ENCODE peak calls at places on chromosomes 16 and 17, in seven cellular contexts. One of them, this sample, is unnamed.

GRCh38 chr17:30323262-30323894 is 10.5 kb downstream of the TMIGD1 start:
- DNase-seq in psoas muscle: no peak
- DNase-seq in left ventricle myocardium inferior: no peak
- DNase-seq in mucosa of descending colon: no peak
- DNase-seq in AG04449: no peak
- DNase-seq in PC-3: no peak
- DNase-seq in cardiac muscle cell: no peak
- DNase-seq in this sample: no peak

GRCh38 chr17:17710728-17711541 is 29.7 kb downstream of the RAI1 start:
- DNase-seq in psoas muscle: no peak
- DNase-seq in left ventricle myocardium inferior: no peak
- DNase-seq in mucosa of descending colon: peak
- DNase-seq in AG04449: peak
- DNase-seq in PC-3: peak
- DNase-seq in cardiac muscle cell: peak
- DNase-seq in this sample: no peak

GRCh38 chr17:46831573-46832305 is 13.2 kb upstream of the WNT3 start:
- DNase-seq in psoas muscle: no peak
- DNase-seq in left ventricle myocardium inferior: no peak
- DNase-seq in mucosa of descending colon: no peak
- DNase-seq in AG04449: no peak
- DNase-seq in PC-3: no peak
- DNase-seq in cardiac muscle cell: no peak
- DNase-seq in this sample: no peak

GRCh38 chr16:13109171-13109570 is 207.8 kb downstream of the SHISA9 start:
- DNase-seq in psoas muscle: no peak
- DNase-seq in left ventricle myocardium inferior: no peak
- DNase-seq in mucosa of descending colon: no peak
- DNase-seq in AG04449: no peak
- DNase-seq in PC-3: no peak
- DNase-seq in cardiac muscle cell: no peak
- DNase-seq in this sample: no peak

GRCh38 chr17:49696233-49696761 is 11.5 kb downstream of the SLC35B1 start:
- DNase-seq in psoas muscle: no peak
- DNase-seq in left ventricle myocardium inferior: no peak
- DNase-seq in mucosa of descending colon: no peak
- DNase-seq in AG04449: no peak
- DNase-seq in PC-3: no peak
- DNase-seq in cardiac muscle cell: no peak
- DNase-seq in this sample: no peak

GRCh38 chr17:70366421-70366820 is 197.1 kb downstream of the KCNJ2 start:
- DNase-seq in psoas muscle: no peak
- DNase-seq in left ventricle myocardium inferior: no peak
- DNase-seq in mucosa of descending colon: no peak
- DNase-seq in AG04449: no peak
- DNase-seq in PC-3: no peak
- DNase-seq in cardiac muscle cell: no peak
- DNase-seq in this sample: no peak

GRCh38 chr17:30279156-30279555 is 12.6 kb downstream of the BLMH start:
- DNase-seq in psoas muscle: no peak
- DNase-seq in left ventricle myocardium inferior: no peak
- DNase-seq in mucosa of descending colon: no peak
- DNase-seq in AG04449: no peak
- DNase-seq in PC-3: no peak
- DNase-seq in cardiac muscle cell: no peak
- DNase-seq in this sample: no peak

GRCh38 chr16:69328854-69329316 is 1.5 kb downstream of the PDF start:
- DNase-seq in psoas muscle: no peak
- DNase-seq in left ventricle myocardium inferior: no peak
- DNase-seq in mucosa of descending colon: no peak
- DNase-seq in AG04449: no peak
- DNase-seq in PC-3: peak
- DNase-seq in cardiac muscle cell: no peak
- DNase-seq in this sample: no peak

GRCh38 chr16:80827007-80827406 is 22.6 kb upstream of the CDYL2 start:
- DNase-seq in psoas muscle: no peak
- DNase-seq in left ventricle myocardium inferior: no peak
- DNase-seq in mucosa of descending colon: no peak
- DNase-seq in AG04449: no peak
- DNase-seq in PC-3: no peak
- DNase-seq in cardiac muscle cell: no peak
- DNase-seq in this sample: no peak

GRCh38 chr16:88785106-88785924 is at the start of gene PIEZO1:
- DNase-seq in psoas muscle: peak
- DNase-seq in left ventricle myocardium inferior: peak
- DNase-seq in mucosa of descending colon: peak
- DNase-seq in AG04449: no peak
- DNase-seq in PC-3: peak
- DNase-seq in cardiac muscle cell: peak
- DNase-seq in this sample: peak

GRCh38 chr17:15334266-15334665 is 7.1 kb downstream of the TEKT3 start:
- DNase-seq in psoas muscle: no peak
- DNase-seq in left ventricle myocardium inferior: no peak
- DNase-seq in mucosa of descending colon: no peak
- DNase-seq in AG04449: no peak
- DNase-seq in PC-3: peak
- DNase-seq in cardiac muscle cell: no peak
- DNase-seq in this sample: no peak

GRCh38 chr17:50487213-50488096 is 8.8 kb downstream of the RSAD1 start:
- DNase-seq in psoas muscle: peak
- DNase-seq in left ventricle myocardium inferior: no peak
- DNase-seq in mucosa of descending colon: peak
- DNase-seq in AG04449: no peak
- DNase-seq in PC-3: peak
- DNase-seq in cardiac muscle cell: no peak
- DNase-seq in this sample: no peak

GRCh38 chr16:12580809-12581208 is 222.9 kb downstream of the CPPED1 start:
- DNase-seq in psoas muscle: no peak
- DNase-seq in left ventricle myocardium inferior: no peak
- DNase-seq in mucosa of descending colon: no peak
- DNase-seq in AG04449: no peak
- DNase-seq in PC-3: no peak
- DNase-seq in cardiac muscle cell: no peak
- DNase-seq in this sample: no peak

GRCh38 chr17:62790554-62790953 is 17.6 kb downstream of the MARCHF10 start:
- DNase-seq in psoas muscle: no peak
- DNase-seq in left ventricle myocardium inferior: no peak
- DNase-seq in mucosa of descending colon: no peak
- DNase-seq in AG04449: no peak
- DNase-seq in PC-3: peak
- DNase-seq in cardiac muscle cell: peak
- DNase-seq in this sample: no peak

GRCh38 chr17:28524476-28525415 is 18.6 kb downstream of the FOXN1 start:
- DNase-seq in psoas muscle: no peak
- DNase-seq in left ventricle myocardium inferior: no peak
- DNase-seq in mucosa of descending colon: peak
- DNase-seq in AG04449: peak
- DNase-seq in PC-3: peak
- DNase-seq in cardiac muscle cell: peak
- DNase-seq in this sample: no peak

GRCh38 chr17:19317359-19318095 is 45.0 kb downstream of the B9D1 start:
- DNase-seq in psoas muscle: peak
- DNase-seq in left ventricle myocardium inferior: peak
- DNase-seq in mucosa of descending colon: peak
- DNase-seq in AG04449: peak
- DNase-seq in PC-3: no peak
- DNase-seq in cardiac muscle cell: peak
- DNase-seq in this sample: peak

GRCh38 chr16:14364386-14365199 is 265.5 kb downstream of the PARN start:
- DNase-seq in psoas muscle: no peak
- DNase-seq in left ventricle myocardium inferior: no peak
- DNase-seq in mucosa of descending colon: no peak
- DNase-seq in AG04449: peak
- DNase-seq in PC-3: peak
- DNase-seq in cardiac muscle cell: peak
- DNase-seq in this sample: no peak

GRCh38 chr16:1152123-1152638 is 725 bp upstream of the CACNA1H start:
- DNase-seq in psoas muscle: no peak
- DNase-seq in left ventricle myocardium inferior: no peak
- DNase-seq in mucosa of descending colon: no peak
- DNase-seq in AG04449: no peak
- DNase-seq in PC-3: no peak
- DNase-seq in cardiac muscle cell: no peak
- DNase-seq in this sample: no peak

GRCh38 chr16:30997887-30998711 is 12.3 kb downstream of the STX1B start:
- DNase-seq in psoas muscle: no peak
- DNase-seq in left ventricle myocardium inferior: no peak
- DNase-seq in mucosa of descending colon: no peak
- DNase-seq in AG04449: no peak
- DNase-seq in PC-3: peak
- DNase-seq in cardiac muscle cell: peak
- DNase-seq in this sample: no peak
- H3K4me3 ChIP-seq in psoas muscle: peak
- H3K4me3 ChIP-seq in left ventricle myocardium inferior: peak
- H3K4me3 ChIP-seq in mucosa of descending colon: no peak
- H3K4me3 ChIP-seq in AG04449: peak
- H3K4me3 ChIP-seq in PC-3: peak
- H3K4me3 ChIP-seq in cardiac muscle cell: no peak
- H3K4me3 ChIP-seq in this sample: no peak

DNA sequence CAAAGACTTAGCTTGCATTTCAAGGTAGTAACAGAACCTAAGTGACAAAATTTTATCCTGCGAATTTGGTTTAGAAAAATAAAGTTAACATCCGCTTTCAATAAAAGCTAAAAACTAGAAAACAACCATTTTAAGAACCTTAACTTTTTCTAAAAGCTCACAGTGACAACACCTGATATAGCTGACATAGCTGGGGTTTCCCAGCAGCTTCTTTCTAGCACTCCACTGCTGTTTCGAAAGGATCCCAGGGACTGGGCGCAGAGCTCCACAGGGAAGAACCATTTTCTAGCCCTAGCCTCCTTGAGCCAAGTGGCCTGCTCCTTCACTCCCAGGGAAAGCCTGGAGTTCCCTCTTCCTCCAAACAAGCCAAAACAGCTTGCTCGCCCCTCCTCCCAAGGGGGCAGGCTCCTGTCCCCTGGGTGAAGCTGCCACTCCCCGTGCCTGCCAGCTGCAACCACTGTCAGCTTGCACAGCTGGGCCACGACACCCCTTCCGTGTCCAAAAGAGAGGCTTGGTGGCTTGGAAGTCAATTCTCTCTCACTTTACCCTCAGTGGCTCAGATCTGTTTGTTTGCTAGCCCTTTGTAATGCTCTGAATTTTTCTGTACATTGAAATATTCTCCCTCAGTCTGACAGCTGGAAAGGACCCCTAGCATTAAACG is 59.8 kb downstream of the CYTH1 start:
- DNase-seq in psoas muscle: no peak
- DNase-seq in left ventricle myocardium inferior: peak
- DNase-seq in mucosa of descending colon: no peak
- DNase-seq in AG04449: no peak
- DNase-seq in PC-3: no peak
- DNase-seq in cardiac muscle cell: no peak
- DNase-seq in this sample: no peak
- H3K4me3 ChIP-seq in psoas muscle: peak
- H3K4me3 ChIP-seq in left ventricle myocardium inferior: peak
- H3K4me3 ChIP-seq in mucosa of descending colon: no peak
- H3K4me3 ChIP-seq in AG04449: no peak
- H3K4me3 ChIP-seq in PC-3: no peak
- H3K4me3 ChIP-seq in cardiac muscle cell: peak
- H3K4me3 ChIP-seq in this sample: peak

GRCh38 chr17:21375757-21376584 is at the start of gene KCNJ12:
- DNase-seq in psoas muscle: no peak
- DNase-seq in left ventricle myocardium inferior: peak
- DNase-seq in mucosa of descending colon: no peak
- DNase-seq in AG04449: no peak
- DNase-seq in PC-3: peak
- DNase-seq in cardiac muscle cell: peak
- DNase-seq in this sample: peak
- H3K4me3 ChIP-seq in psoas muscle: peak
- H3K4me3 ChIP-seq in left ventricle myocardium inferior: peak
- H3K4me3 ChIP-seq in mucosa of descending colon: no peak
- H3K4me3 ChIP-seq in AG04449: peak
- H3K4me3 ChIP-seq in PC-3: peak
- H3K4me3 ChIP-seq in cardiac muscle cell: peak
- H3K4me3 ChIP-seq in this sample: peak

GRCh38 chr16:67846320-67847063 is at the start of gene NUTF2:
- DNase-seq in psoas muscle: peak
- DNase-seq in left ventricle myocardium inferior: peak
- DNase-seq in mucosa of descending colon: peak
- DNase-seq in AG04449: no peak
- DNase-seq in PC-3: peak
- DNase-seq in cardiac muscle cell: peak
- DNase-seq in this sample: peak

GRCh38 chr16:67844441-67844840 is 2.3 kb upstream of the NUTF2 start:
- DNase-seq in psoas muscle: no peak
- DNase-seq in left ventricle myocardium inferior: no peak
- DNase-seq in mucosa of descending colon: no peak
- DNase-seq in AG04449: no peak
- DNase-seq in PC-3: peak
- DNase-seq in cardiac muscle cell: no peak
- DNase-seq in this sample: no peak

GRCh38 chr16:67847064-67847861 is at the start of gene CENPT:
- DNase-seq in psoas muscle: no peak
- DNase-seq in left ventricle myocardium inferior: peak
- DNase-seq in mucosa of descending colon: peak
- DNase-seq in AG04449: no peak
- DNase-seq in PC-3: peak
- DNase-seq in cardiac muscle cell: peak
- DNase-seq in this sample: peak

GRCh38 chr16:67846063-67846319 is 742 bp upstream of the NUTF2 start:
- DNase-seq in psoas muscle: no peak
- DNase-seq in left ventricle myocardium inferior: no peak
- DNase-seq in mucosa of descending colon: no peak
- DNase-seq in AG04449: no peak
- DNase-seq in PC-3: no peak
- DNase-seq in cardiac muscle cell: no peak
- DNase-seq in this sample: no peak

GRCh38 chr16:67845291-67846062 is 1.3 kb upstream of the NUTF2 start:
- DNase-seq in psoas muscle: no peak
- DNase-seq in left ventricle myocardium inferior: no peak
- DNase-seq in mucosa of descending colon: no peak
- DNase-seq in AG04449: no peak
- DNase-seq in PC-3: no peak
- DNase-seq in cardiac muscle cell: no peak
- DNase-seq in this sample: no peak
- H3K4me3 ChIP-seq in psoas muscle: peak
- H3K4me3 ChIP-seq in left ventricle myocardium inferior: peak
- H3K4me3 ChIP-seq in mucosa of descending colon: no peak
- H3K4me3 ChIP-seq in AG04449: peak
- H3K4me3 ChIP-seq in PC-3: peak
- H3K4me3 ChIP-seq in cardiac muscle cell: peak
- H3K4me3 ChIP-seq in this sample: peak

GRCh38 chr17:38415250-38416194 is 12.7 kb upstream of the ARHGAP23 start:
- DNase-seq in psoas muscle: peak
- DNase-seq in left ventricle myocardium inferior: no peak
- DNase-seq in mucosa of descending colon: no peak
- DNase-seq in AG04449: no peak
- DNase-seq in PC-3: peak
- DNase-seq in cardiac muscle cell: peak
- DNase-seq in this sample: peak
- H3K4me3 ChIP-seq in psoas muscle: peak
- H3K4me3 ChIP-seq in left ventricle myocardium inferior: peak
- H3K4me3 ChIP-seq in mucosa of descending colon: no peak
- H3K4me3 ChIP-seq in AG04449: peak
- H3K4me3 ChIP-seq in PC-3: peak
- H3K4me3 ChIP-seq in cardiac muscle cell: no peak
- H3K4me3 ChIP-seq in this sample: no peak

DNA sequence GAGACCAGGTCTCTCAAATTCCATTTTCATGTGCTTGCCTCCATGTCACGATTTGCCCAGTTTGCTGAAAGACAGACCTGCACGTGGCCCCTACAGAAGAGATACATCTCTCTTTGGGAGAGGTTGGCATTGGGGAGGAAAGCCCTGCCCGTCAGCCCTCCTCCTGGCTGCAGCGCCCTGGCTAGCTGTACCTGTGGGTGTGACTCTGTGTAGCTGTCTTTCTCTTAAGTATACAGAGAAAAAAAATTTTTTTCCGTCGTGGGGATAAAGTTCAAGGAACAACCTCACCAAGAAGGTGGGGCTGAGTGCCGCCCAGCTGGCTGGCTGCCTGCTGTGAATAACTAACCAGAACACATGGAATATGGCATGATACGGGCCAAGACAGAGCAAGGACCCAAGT is 26.5 kb downstream of the TMEM98 start:
- DNase-seq in psoas muscle: no peak
- DNase-seq in left ventricle myocardium inferior: no peak
- DNase-seq in mucosa of descending colon: peak
- DNase-seq in AG04449: no peak
- DNase-seq in PC-3: no peak
- DNase-seq in cardiac muscle cell: no peak
- DNase-seq in this sample: no peak
- H3K4me3 ChIP-seq in psoas muscle: no peak
- H3K4me3 ChIP-seq in left ventricle myocardium inferior: no peak
- H3K4me3 ChIP-seq in mucosa of descending colon: no peak
- H3K4me3 ChIP-seq in AG04449: no peak
- H3K4me3 ChIP-seq in PC-3: no peak
- H3K4me3 ChIP-seq in cardiac muscle cell: no peak
- H3K4me3 ChIP-seq in this sample: no peak